ENCODE peak calls at places on chromosomes 6 and 20, in eight cellular contexts. N, K, Y, W, Z, D, S and F are unnamed samples.
A peak's percentile ranks its signal among the peaks of the same experiment; 100 is the strongest.

GRCh38 chr6:32970413-32971244 is 2.2 kb downstream of the BRD2 start:
- DNase-seq in Y (peak; percentile 93), D (peak; percentile 87), W (peak; percentile 83), S (peak; percentile 93), Z (peak; percentile 90), N (peak; percentile 94), K (peak; percentile 92), F (peak; percentile 93)

GRCh38 chr20:23362392-23363256 is 642 bp downstream of the GZF1 start:
- DNase-seq in S (peak; percentile 47), Z (peak; percentile 73), K (peak; percentile 66), W (peak; percentile 17), N (peak; percentile 13), D (peak; percentile 55), Y (peak; percentile 44), F (peak; percentile 71)

GRCh38 chr20:17690144-17690543 is 8.1 kb upstream of the RRBP1 start:
- DNase-seq in D (no peak), W (no peak), Y (no peak), S (no peak), Z (no peak), N (no peak), K (no peak), F (no peak)

GRCh38 chr20:23995905-23996666 is 7.5 kb upstream of the GGTLC1 start:
- DNase-seq in K (no peak), W (no peak), N (peak; percentile 16), D (peak; percentile 68), S (peak; percentile 54), Y (peak; percentile 36), Z (peak; percentile 56), F (peak; percentile 70)

GRCh38 chr6:153103256-153103655 is 27.8 kb downstream of the RGS17 start:
- DNase-seq in Z (no peak), Y (no peak), K (no peak), W (no peak), N (no peak), D (peak; percentile 14), S (no peak), F (no peak)

GRCh38 chr6:52653151-52653550 is 17.8 kb upstream of the TMEM14A start:
- DNase-seq in Z (no peak), D (no peak), K (no peak), N (no peak), Y (no peak), W (no peak), S (no peak), F (no peak)

GRCh38 chr6:4274382-4275082 is 139.2 kb upstream of the ECI2 start:
- DNase-seq in N (peak; percentile 46), Y (no peak), S (peak; percentile 61), Z (no peak), D (no peak), K (no peak), W (peak; percentile 78), F (no peak)

GRCh38 chr20:13525225-13525940 is 113.3 kb downstream of the TASP1 start:
- DNase-seq in W (peak; percentile 75), K (no peak), D (no peak), Y (peak; percentile 97), S (peak; percentile 95), N (peak; percentile 81), Z (peak; percentile 7), F (peak; percentile 81)

GRCh38 chr6:87154641-87155271 is 609 bp upstream of the ZNF292 start:
- DNase-seq in Y (peak; percentile 76), S (peak; percentile 86), Z (no peak), W (peak; percentile 86), K (no peak), D (no peak), N (peak; percentile 82), F (peak; percentile 86)

GRCh38 chr6:30720738-30721197 is 616 bp downstream of the TUBB start:
- DNase-seq in D (peak; percentile 74), K (peak; percentile 79), N (no peak), S (peak; percentile 41), W (no peak), Y (peak; percentile 49), Z (peak; percentile 87), F (peak; percentile 64)

GRCh38 chr20:51800769-51801219 is 1.5 kb downstream of the SALL4 start:
- DNase-seq in S (peak; percentile 15), Y (peak; percentile 20), N (peak; percentile 16), W (no peak), Z (peak; percentile 56), K (peak; percentile 32), D (peak; percentile 39), F (peak; percentile 56)

GRCh38 chr20:13158339-13158738 is 62.7 kb upstream of the ISM1 start:
- DNase-seq in Z (no peak), Y (no peak), N (no peak), W (no peak), D (no peak), K (no peak), S (no peak), F (no peak)

GRCh38 chr20:12110711-12111110 is 193.0 kb downstream of the BTBD3 start:
- DNase-seq in D (no peak), S (peak; percentile 26), Z (no peak), W (peak; percentile 71), N (peak; percentile 43), Y (peak; percentile 6), K (no peak), F (no peak)

GRCh38 chr6:30691208-30691872 is 556 bp upstream of the NRM start:
- DNase-seq in K (no peak), W (no peak), D (no peak), S (no peak), N (no peak), Y (peak; percentile 58), Z (peak; percentile 79), F (peak; percentile 19)

GRCh38 chr6:218153-219018 is 73.9 kb upstream of the DUSP22 start:
- DNase-seq in Z (no peak), Y (no peak), N (no peak), S (no peak), W (no peak), K (no peak), D (no peak), F (no peak)

GRCh38 chr6:148791372-148791771 is 44.5 kb downstream of the UST start:
- DNase-seq in Y (no peak), W (no peak), D (no peak), Z (no peak), S (no peak), K (no peak), N (no peak), F (no peak)

GRCh38 chr20:25309395-25310267 is 61.7 kb downstream of the PYGB start:
- DNase-seq in Z (no peak), N (peak; percentile 86), K (peak; percentile 70), S (peak; percentile 91), D (peak; percentile 9), Y (peak; percentile 86), W (peak; percentile 69), F (peak; percentile 67)

GRCh38 chr20:25308083-25308491 is 60.2 kb downstream of the PYGB start:
- DNase-seq in K (no peak), N (no peak), W (no peak), S (no peak), Y (no peak), Z (no peak), D (no peak), F (no peak)

GRCh38 chr20:25310921-25311728 is 63.2 kb downstream of the PYGB start:
- DNase-seq in Z (no peak), Y (peak; percentile 75), W (peak; percentile 93), D (peak; percentile 3), N (peak; percentile 67), S (peak; percentile 68), K (peak; percentile 34), F (peak; percentile 63)

GRCh38 chr20:25308671-25309394 is 60.9 kb downstream of the PYGB start:
- DNase-seq in Y (peak; percentile 82), D (peak; percentile 4), W (peak; percentile 70), K (no peak), Z (no peak), N (peak; percentile 88), S (peak; percentile 93), F (peak; percentile 37)

GRCh38 chr20:25310268-25310920 is 62.5 kb downstream of the PYGB start:
- DNase-seq in K (peak; percentile 76), W (peak; percentile 87), S (peak; percentile 96), D (peak; percentile 32), Z (peak; percentile 30), Y (peak; percentile 97), N (peak; percentile 87), F (peak; percentile 78)
- H3K4me3 ChIP-seq in K (no peak overlapping the region), W (peak overlapping the region; percentile 47), S (peak overlapping the region; percentile 29), D (no peak overlapping the region), Z (no peak overlapping the region), Y (peak overlapping the region; percentile 42), N (no peak overlapping the region), F (peak overlapping the region; percentile 76)

GRCh38 chr20:6485376-6485775 is 282.1 kb upstream of the BMP2 start:
- DNase-seq in N (no peak), S (no peak), D (no peak), K (no peak), Z (no peak), Y (no peak), W (no peak), F (no peak)
- H3K4me3 ChIP-seq in N (no peak overlapping the region), S (no peak overlapping the region), D (no peak overlapping the region), K (no peak overlapping the region), Z (no peak overlapping the region), Y (no peak overlapping the region), W (no peak overlapping the region), F (no peak overlapping the region)

GRCh38 chr20:46305973-46306360 is 2.3 kb downstream of the CDH22 start:
- DNase-seq in Z (no peak), W (no peak), D (no peak), S (no peak), Y (no peak), K (no peak), N (no peak), F (no peak)
- H3K4me3 ChIP-seq in Z (no peak overlapping the region), W (no peak overlapping the region), D (no peak overlapping the region), S (no peak overlapping the region), Y (no peak overlapping the region), K (no peak overlapping the region), N (no peak overlapping the region), F (no peak overlapping the region)

DNA sequence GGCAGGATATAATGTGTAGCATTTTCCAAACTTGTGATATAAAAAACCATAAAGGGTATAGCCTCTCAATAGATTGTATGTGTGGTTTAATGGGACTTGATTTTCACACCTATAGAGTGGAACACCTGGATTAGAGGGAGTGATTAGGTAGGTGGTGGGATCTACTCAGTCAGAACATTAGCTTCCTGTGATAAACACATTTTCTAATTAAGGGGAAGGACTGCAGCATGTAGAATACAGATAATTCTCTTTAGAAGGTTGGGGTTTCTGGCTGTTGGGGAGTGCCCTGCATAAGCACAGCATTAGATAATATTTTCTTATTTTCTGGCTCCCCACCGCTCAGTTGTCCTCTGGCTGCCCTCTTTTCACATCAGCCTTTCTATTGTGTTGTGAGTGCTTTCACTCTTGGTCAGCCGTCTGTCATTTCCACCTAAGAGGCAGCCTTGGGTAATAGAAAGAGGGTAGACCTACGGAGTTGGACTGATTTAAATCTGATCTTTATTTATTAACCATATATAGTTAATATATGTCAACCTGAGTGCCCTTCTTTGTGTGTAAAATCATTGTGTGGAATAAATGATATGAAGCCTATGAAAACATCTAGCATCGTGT is 8.0 kb downstream of the CSE1L start:
- DNase-seq in Z (no peak), K (no peak), W (no peak), S (peak; percentile 28), N (no peak), D (no peak), Y (no peak), F (no peak)
- H3K4me3 ChIP-seq in Z (no peak overlapping the region), K (no peak overlapping the region), W (no peak overlapping the region), S (no peak overlapping the region), N (no peak overlapping the region), D (no peak overlapping the region), Y (no peak overlapping the region), F (no peak overlapping the region)

GRCh38 chr20:63552481-63553249 is 1.3 kb upstream of the FNDC11 start:
- DNase-seq in D (no peak), Z (no peak), W (no peak), K (no peak), S (no peak), Y (no peak), N (no peak), F (no peak)
- H3K4me3 ChIP-seq in D (no peak overlapping the region), Z (no peak overlapping the region), W (no peak overlapping the region), K (no peak overlapping the region), S (no peak overlapping the region), Y (no peak overlapping the region), N (no peak overlapping the region), F (no peak overlapping the region)